ENCODE peak calls at places on chromosomes 7 and 10, in eight cellular contexts. P, Z, Q, E, G, U, S and V are unnamed samples.

GRCh38 chr7:138025215-138026186 is 23.6 kb upstream of the CREB3L2 start:
- DNase-seq in P (no peak), Z (no peak), Q (no peak), E (no peak), G (no peak), U (no peak), S (no peak), V (no peak)

GRCh38 chr10:4512557-4513286 is 313.3 kb upstream of the AKR1E2 start:
- DNase-seq in P (peak; percentile 55), Z (no peak), Q (peak; percentile 40), E (peak; percentile 37), G (peak; percentile 3), U (peak; percentile 84), S (no peak), V (peak; percentile 83)

GRCh38 chr7:98085674-98086073 is 21.0 kb upstream of the LMTK2 start:
- DNase-seq in P (no peak), Z (peak; percentile 40), Q (no peak), E (peak; percentile 10), G (peak; percentile 68), U (no peak), S (no peak), V (no peak)

GRCh38 chr7:112462236-112462635 is 12.0 kb downstream of the IFRD1 start:
- DNase-seq in P (no peak), Z (no peak), Q (no peak), E (peak; percentile 40), G (peak; percentile 40), U (peak; percentile 88), S (no peak), V (no peak)

GRCh38 chr10:114053946-114054345 is 10.3 kb downstream of the ADRB1 start:
- DNase-seq in P (no peak), Z (no peak), Q (no peak), E (no peak), G (no peak), U (peak; percentile 40), S (no peak), V (no peak)

GRCh38 chr10:70296406-70296899 is 12.6 kb upstream of the NPFFR1 start:
- DNase-seq in P (peak; percentile 86), Z (peak; percentile 90), Q (peak; percentile 88), E (peak; percentile 71), G (peak; percentile 79), U (peak; percentile 98), S (peak; percentile 28), V (peak; percentile 95)

GRCh38 chr10:69004821-69005220 is 16.2 kb downstream of the KIFBP start:
- DNase-seq in P (no peak), Z (no peak), Q (no peak), E (no peak), G (no peak), U (peak; percentile 78), S (no peak), V (no peak)

GRCh38 chr10:132395704-132396494 is 1.1 kb upstream of the PWWP2B start:
- DNase-seq in P (peak; percentile 91), Z (peak; percentile 91), Q (peak; percentile 83), E (peak; percentile 87), G (peak; percentile 52), U (peak; percentile 68), S (peak; percentile 48), V (peak; percentile 93)

GRCh38 chr10:86632009-86632800 is 22.1 kb upstream of the OPN4 start:
- DNase-seq in P (no peak), Z (no peak), Q (peak; percentile 65), E (peak; percentile 51), G (no peak), U (peak; percentile 67), S (no peak), V (peak; percentile 79)

GRCh38 chr7:34759477-34760125 is 101.6 kb downstream of the NPSR1 start:
- DNase-seq in P (no peak), Z (no peak), Q (no peak), E (no peak), G (no peak), U (peak; percentile 58), S (no peak), V (no peak)

GRCh38 chr7:148854975-148855374 is 29.1 kb downstream of the EZH2 start:
- DNase-seq in P (no peak), Z (no peak), Q (no peak), E (no peak), G (no peak), U (no peak), S (no peak), V (no peak)

GRCh38 chr10:129168660-129169059 is 298.4 kb upstream of the MGMT start:
- DNase-seq in P (no peak), Z (no peak), Q (no peak), E (no peak), G (no peak), U (no peak), S (no peak), V (no peak)

GRCh38 chr10:24872790-24873182 is 79.6 kb downstream of the PRTFDC1 start:
- DNase-seq in P (no peak), Z (no peak), Q (no peak), E (no peak), G (no peak), U (no peak), S (no peak), V (no peak)

GRCh38 chr7:135755351-135755753 is 6.7 kb upstream of the FAM180A start:
- DNase-seq in P (no peak), Z (no peak), Q (no peak), E (no peak), G (no peak), U (no peak), S (no peak), V (no peak)

GRCh38 chr10:59991661-59992060 is 85.3 kb upstream of the CCDC6 start:
- DNase-seq in P (peak; percentile 74), Z (no peak), Q (no peak), E (peak; percentile 41), G (peak; percentile 84), U (peak; percentile 27), S (no peak), V (peak; percentile 13)

GRCh38 chr7:48427671-48428070 is 256.4 kb downstream of the ABCA13 start:
- DNase-seq in P (no peak), Z (no peak), Q (no peak), E (no peak), G (no peak), U (peak; percentile 18), S (no peak), V (no peak)

GRCh38 chr7:95398155-95398940 is 2.2 kb upstream of the PON3 start:
- DNase-seq in P (no peak), Z (no peak), Q (no peak), E (no peak), G (no peak), U (no peak), S (no peak), V (no peak)

GRCh38 chr7:21828846-21829245 is 116.9 kb downstream of the CDCA7L start:
- DNase-seq in P (no peak), Z (no peak), Q (no peak), E (no peak), G (no peak), U (no peak), S (no peak), V (no peak)

GRCh38 chr10:77742172-77742571 is 104.6 kb upstream of the KCNMA1 start:
- DNase-seq in P (no peak), Z (no peak), Q (no peak), E (no peak), G (no peak), U (no peak), S (no peak), V (no peak)

GRCh38 chr10:77741746-77742145 is 104.1 kb upstream of the KCNMA1 start:
- DNase-seq in P (no peak), Z (no peak), Q (no peak), E (no peak), G (no peak), U (peak; percentile 74), S (no peak), V (no peak)

GRCh38 chr10:77738496-77739158 is 101.0 kb upstream of the KCNMA1 start:
- DNase-seq in P (no peak), Z (no peak), Q (no peak), E (no peak), G (no peak), U (no peak), S (no peak), V (no peak)

GRCh38 chr10:77732213-77733003 is 94.8 kb upstream of the KCNMA1 start:
- DNase-seq in P (no peak), Z (no peak), Q (no peak), E (no peak), G (no peak), U (no peak), S (no peak), V (no peak)

DNA sequence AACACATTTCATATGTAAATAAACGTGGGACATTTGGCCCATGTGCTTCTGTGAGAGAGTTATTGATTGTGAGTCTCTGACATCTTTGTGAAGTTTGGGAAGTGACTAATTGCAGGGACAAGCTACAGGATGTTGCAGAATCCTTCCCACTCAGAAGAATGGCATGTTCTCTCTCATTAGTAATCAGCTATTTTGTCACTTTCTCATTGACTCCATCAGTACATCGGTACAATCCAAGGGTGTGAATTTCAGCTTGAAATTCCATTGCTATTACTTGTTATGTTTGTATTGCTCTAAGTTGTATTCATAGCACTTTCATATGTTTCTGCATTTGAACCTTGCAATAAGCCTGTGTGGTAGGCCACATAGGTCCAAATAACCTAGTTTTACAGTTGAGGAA is 100.0 kb upstream of the KCNMA1 start:
- DNase-seq in P (no peak), Z (no peak), Q (no peak), E (no peak), G (no peak), U (peak; percentile 92), S (no peak), V (no peak)
- H3K27ac ChIP-seq in P (no peak overlapping the region), Z (no peak overlapping the region), Q (no peak overlapping the region), E (no peak overlapping the region), G (peak overlapping the region; percentile 89), U (peak overlapping the region; percentile 58), S (no peak overlapping the region), V (no peak overlapping the region)

DNA sequence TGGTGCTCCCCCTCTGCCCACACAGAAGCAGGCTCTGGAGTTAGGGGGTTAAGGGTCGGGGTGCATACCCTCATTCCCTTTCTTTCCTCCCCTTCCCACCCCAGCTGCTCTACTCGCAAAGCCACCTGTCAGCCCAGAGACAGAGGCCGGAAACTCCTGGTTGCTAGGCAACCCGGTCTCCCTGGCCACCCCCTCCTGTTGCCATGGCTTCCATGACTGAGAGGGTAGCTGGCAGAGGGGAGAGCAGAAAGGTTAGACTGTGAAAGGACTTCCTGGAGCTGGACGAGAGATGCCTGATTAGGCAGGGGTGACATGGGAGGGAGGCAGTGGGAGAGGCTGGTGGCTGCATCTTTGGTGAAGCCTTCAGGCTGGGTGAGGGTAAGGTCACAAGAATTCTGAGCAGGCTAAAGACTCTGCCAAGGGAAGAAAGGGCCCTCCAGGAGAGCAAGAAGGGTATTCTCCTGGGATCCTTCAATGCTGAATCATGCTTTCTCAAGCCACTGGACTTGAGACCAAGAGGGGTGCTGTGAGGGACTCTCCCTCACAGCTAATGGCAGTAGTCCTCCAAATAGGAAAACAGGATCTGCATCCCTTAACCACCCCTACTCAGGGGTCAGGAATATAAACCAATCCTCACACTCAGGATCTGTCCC is 5.4 kb downstream of the PSD start:
- DNase-seq in P (no peak), Z (no peak), Q (no peak), E (no peak), G (no peak), U (peak; percentile 41), S (no peak), V (no peak)
- H3K27me3 ChIP-seq in P (peaks cover 86% of the 10 kb centered on the region), Z (peaks cover 82% of the 10 kb centered on the region), Q (peaks cover 11% of the 10 kb centered on the region), E (peaks cover 90% of the 10 kb centered on the region), G (peaks cover 55% of the 10 kb centered on the region), U (peaks cover 16% of the 10 kb centered on the region), S (no peaks in the 10 kb centered on the region), V (no peaks in the 10 kb centered on the region)

GRCh38 chr7:2826806-2827205 is 17.3 kb downstream of the GNA12 start:
- DNase-seq in P (no peak), Z (no peak), Q (no peak), E (no peak), G (no peak), U (peak; percentile 62), S (no peak), V (no peak)
- H3K4me1 ChIP-seq in P (peaks cover 54% of the 10 kb centered on the region), Z (peaks cover 33% of the 10 kb centered on the region), Q (peaks cover 39% of the 10 kb centered on the region), E (peaks cover 17% of the 10 kb centered on the region), G (peaks cover 27% of the 10 kb centered on the region), U (peaks cover 42% of the 10 kb centered on the region), S (peaks cover 4% of the 10 kb centered on the region), V (peaks cover 21% of the 10 kb centered on the region)

GRCh38 chr10:1037098-1037497 is 11.4 kb upstream of the IDI2 start:
- DNase-seq in P (no peak), Z (no peak), Q (no peak), E (no peak), G (no peak), U (no peak), S (no peak), V (no peak)
- H3K27ac ChIP-seq in P (no peak overlapping the region), Z (no peak overlapping the region), Q (no peak overlapping the region), E (no peak overlapping the region), G (no peak overlapping the region), U (no peak overlapping the region), S (no peak overlapping the region), V (no peak overlapping the region)